ENCODE peak calls at places on chromosome 16, in eight cellular contexts. One of them, this sample, is unnamed.
A peak's percentile ranks its signal among the peaks of the same experiment; 100 is the strongest.

GRCh38 chr16:70159355-70160348 is 13.9 kb upstream of the CLEC18C start:
- DNase-seq in Peyer's patch: no peak
- DNase-seq in psoas muscle: no peak
- DNase-seq in endothelial cell of umbilical vein: peak; percentile 2
- DNase-seq in naive thymus-derived CD4-positive, alpha-beta T cell: no peak
- DNase-seq in MM.1S: no peak
- DNase-seq in pancreas: no peak
- DNase-seq in colonic mucosa: no peak
- DNase-seq in this sample: no peak

GRCh38 chr16:2278272-2278608 is 10.3 kb upstream of the RNPS1 start:
- DNase-seq in pancreas: no peak
- DNase-seq in MM.1S: no peak
- DNase-seq in colonic mucosa: no peak
- DNase-seq in endothelial cell of umbilical vein: no peak
- DNase-seq in Peyer's patch: no peak
- DNase-seq in psoas muscle: no peak
- DNase-seq in naive thymus-derived CD4-positive, alpha-beta T cell: no peak
- DNase-seq in this sample: no peak

GRCh38 chr16:88908307-88908706 is 41.8 kb upstream of the PABPN1L start:
- DNase-seq in Peyer's patch: no peak
- DNase-seq in MM.1S: no peak
- DNase-seq in colonic mucosa: no peak
- DNase-seq in pancreas: no peak
- DNase-seq in psoas muscle: no peak
- DNase-seq in naive thymus-derived CD4-positive, alpha-beta T cell: no peak
- DNase-seq in endothelial cell of umbilical vein: no peak
- DNase-seq in this sample: no peak

GRCh38 chr16:10121496-10121895 is 60.7 kb downstream of the GRIN2A start:
- DNase-seq in colonic mucosa: no peak
- DNase-seq in psoas muscle: no peak
- DNase-seq in naive thymus-derived CD4-positive, alpha-beta T cell: no peak
- DNase-seq in endothelial cell of umbilical vein: no peak
- DNase-seq in pancreas: no peak
- DNase-seq in MM.1S: no peak
- DNase-seq in Peyer's patch: no peak
- DNase-seq in this sample: no peak

GRCh38 chr16:65782537-65783290 is 583.8 kb upstream of the CDH5 start:
- DNase-seq in pancreas: no peak
- DNase-seq in Peyer's patch: no peak
- DNase-seq in endothelial cell of umbilical vein: peak; percentile 42
- DNase-seq in MM.1S: no peak
- DNase-seq in psoas muscle: no peak
- DNase-seq in naive thymus-derived CD4-positive, alpha-beta T cell: no peak
- DNase-seq in colonic mucosa: no peak
- DNase-seq in this sample: no peak

GRCh38 chr16:16992986-16993783 is 477.6 kb downstream of the XYLT1 start:
- DNase-seq in psoas muscle: no peak
- DNase-seq in colonic mucosa: no peak
- DNase-seq in endothelial cell of umbilical vein: no peak
- DNase-seq in naive thymus-derived CD4-positive, alpha-beta T cell: peak; percentile 35
- DNase-seq in MM.1S: no peak
- DNase-seq in pancreas: no peak
- DNase-seq in Peyer's patch: peak; percentile 66
- DNase-seq in this sample: no peak

GRCh38 chr16:70746040-70746707 is 54.8 kb downstream of the VAC14 start:
- DNase-seq in pancreas: peak; percentile 77
- DNase-seq in naive thymus-derived CD4-positive, alpha-beta T cell: no peak
- DNase-seq in endothelial cell of umbilical vein: peak; percentile 36
- DNase-seq in MM.1S: no peak
- DNase-seq in Peyer's patch: peak; percentile 36
- DNase-seq in psoas muscle: peak; percentile 78
- DNase-seq in colonic mucosa: peak; percentile 69
- DNase-seq in this sample: peak; percentile 84

GRCh38 chr16:75621170-75621477 is 2.0 kb downstream of the ADAT1 start:
- DNase-seq in MM.1S: peak; percentile 9
- DNase-seq in endothelial cell of umbilical vein: peak; percentile 58
- DNase-seq in pancreas: no peak
- DNase-seq in naive thymus-derived CD4-positive, alpha-beta T cell: peak; percentile 23
- DNase-seq in Peyer's patch: no peak
- DNase-seq in colonic mucosa: no peak
- DNase-seq in psoas muscle: no peak
- DNase-seq in this sample: no peak

GRCh38 chr16:19284207-19284606 is 1.3 kb upstream of the CLEC19A start:
- DNase-seq in endothelial cell of umbilical vein: no peak
- DNase-seq in colonic mucosa: no peak
- DNase-seq in MM.1S: no peak
- DNase-seq in psoas muscle: no peak
- DNase-seq in naive thymus-derived CD4-positive, alpha-beta T cell: no peak
- DNase-seq in Peyer's patch: no peak
- DNase-seq in pancreas: peak; percentile 87
- DNase-seq in this sample: peak; percentile 68

GRCh38 chr16:80981103-80981502 is 25.6 kb downstream of the CMC2 start:
- DNase-seq in Peyer's patch: no peak
- DNase-seq in pancreas: no peak
- DNase-seq in naive thymus-derived CD4-positive, alpha-beta T cell: no peak
- DNase-seq in MM.1S: no peak
- DNase-seq in colonic mucosa: no peak
- DNase-seq in endothelial cell of umbilical vein: no peak
- DNase-seq in psoas muscle: no peak
- DNase-seq in this sample: no peak

GRCh38 chr16:71781741-71782140 is 26.9 kb downstream of the AP1G1 start:
- DNase-seq in naive thymus-derived CD4-positive, alpha-beta T cell: no peak
- DNase-seq in Peyer's patch: no peak
- DNase-seq in colonic mucosa: no peak
- DNase-seq in MM.1S: no peak
- DNase-seq in endothelial cell of umbilical vein: no peak
- DNase-seq in psoas muscle: no peak
- DNase-seq in pancreas: no peak
- DNase-seq in this sample: no peak

GRCh38 chr16:23615805-23616204 is 19.7 kb upstream of the NDUFAB1 start:
- DNase-seq in naive thymus-derived CD4-positive, alpha-beta T cell: no peak
- DNase-seq in Peyer's patch: no peak
- DNase-seq in pancreas: no peak
- DNase-seq in colonic mucosa: peak; percentile 23
- DNase-seq in MM.1S: no peak
- DNase-seq in psoas muscle: no peak
- DNase-seq in endothelial cell of umbilical vein: peak; percentile 10
- DNase-seq in this sample: no peak

GRCh38 chr16:85607796-85608514 is 5.2 kb upstream of the GSE1 start:
- DNase-seq in endothelial cell of umbilical vein: no peak
- DNase-seq in naive thymus-derived CD4-positive, alpha-beta T cell: no peak
- DNase-seq in pancreas: peak; percentile 23
- DNase-seq in psoas muscle: no peak
- DNase-seq in colonic mucosa: no peak
- DNase-seq in MM.1S: no peak
- DNase-seq in Peyer's patch: no peak
- DNase-seq in this sample: no peak

GRCh38 chr16:85607331-85607765 is 5.8 kb upstream of the GSE1 start:
- DNase-seq in endothelial cell of umbilical vein: no peak
- DNase-seq in colonic mucosa: peak; percentile 52
- DNase-seq in pancreas: no peak
- DNase-seq in MM.1S: no peak
- DNase-seq in Peyer's patch: peak; percentile 35
- DNase-seq in psoas muscle: no peak
- DNase-seq in naive thymus-derived CD4-positive, alpha-beta T cell: no peak
- DNase-seq in this sample: no peak

GRCh38 chr16:85605912-85606841 is 6.9 kb upstream of the GSE1 start:
- DNase-seq in endothelial cell of umbilical vein: no peak
- DNase-seq in MM.1S: no peak
- DNase-seq in naive thymus-derived CD4-positive, alpha-beta T cell: no peak
- DNase-seq in colonic mucosa: no peak
- DNase-seq in Peyer's patch: no peak
- DNase-seq in pancreas: peak; percentile 71
- DNase-seq in psoas muscle: no peak
- DNase-seq in this sample: no peak

GRCh38 chr16:85608515-85608885 is 4.6 kb upstream of the GSE1 start:
- DNase-seq in endothelial cell of umbilical vein: no peak
- DNase-seq in MM.1S: no peak
- DNase-seq in naive thymus-derived CD4-positive, alpha-beta T cell: no peak
- DNase-seq in colonic mucosa: no peak
- DNase-seq in Peyer's patch: no peak
- DNase-seq in psoas muscle: no peak
- DNase-seq in pancreas: peak; percentile 35
- DNase-seq in this sample: no peak

GRCh38 chr16:85606920-85607319 is 6.2 kb upstream of the GSE1 start:
- DNase-seq in Peyer's patch: no peak
- DNase-seq in MM.1S: no peak
- DNase-seq in psoas muscle: no peak
- DNase-seq in pancreas: no peak
- DNase-seq in colonic mucosa: no peak
- DNase-seq in endothelial cell of umbilical vein: no peak
- DNase-seq in naive thymus-derived CD4-positive, alpha-beta T cell: no peak
- DNase-seq in this sample: no peak
- H3K4me3 ChIP-seq in Peyer's patch: no peak overlapping the region
- H3K4me3 ChIP-seq in MM.1S: no peak overlapping the region
- H3K4me3 ChIP-seq in psoas muscle: no peak overlapping the region
- H3K4me3 ChIP-seq in pancreas: no peak overlapping the region
- H3K4me3 ChIP-seq in colonic mucosa: no peak overlapping the region
- H3K4me3 ChIP-seq in endothelial cell of umbilical vein: no peak overlapping the region
- H3K4me3 ChIP-seq in naive thymus-derived CD4-positive, alpha-beta T cell: no peak overlapping the region
- H3K4me3 ChIP-seq in this sample: no peak overlapping the region

DNA sequence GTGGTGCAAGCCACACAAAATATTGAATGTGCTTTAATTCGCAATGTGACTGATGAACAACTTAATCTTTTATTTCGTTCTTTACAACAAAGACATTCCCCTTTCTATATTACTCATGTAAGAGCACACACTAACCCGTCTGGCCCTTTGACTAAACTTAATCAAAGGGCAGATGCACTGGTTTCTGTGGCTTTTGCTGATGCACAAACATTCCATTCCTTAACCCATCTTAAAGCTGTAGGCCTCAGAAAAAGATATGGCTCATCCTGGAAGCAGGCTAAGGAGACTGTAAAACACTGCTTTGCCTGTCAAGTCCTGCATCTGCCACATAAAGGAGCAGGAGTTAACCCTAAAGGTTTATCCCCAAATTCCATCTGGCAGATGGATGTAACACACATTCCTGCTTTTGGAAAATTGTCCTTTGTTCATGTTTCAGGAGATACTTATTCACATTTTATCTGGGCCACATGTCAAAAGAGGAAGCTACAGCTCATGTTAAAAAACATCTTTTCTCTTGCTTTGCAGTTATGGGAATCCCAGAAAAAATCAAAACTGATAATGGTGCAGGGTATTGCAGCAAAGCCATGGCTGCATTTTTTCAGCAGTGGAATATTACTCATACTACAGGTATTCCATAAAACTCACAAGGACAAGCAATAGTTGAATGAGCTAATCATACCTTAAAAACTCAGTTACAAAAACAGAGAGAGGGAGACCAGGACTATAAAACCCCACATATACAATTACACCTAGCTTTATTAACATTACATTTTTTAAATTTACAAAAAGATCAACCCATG is 137.2 kb downstream of the AHSP start:
- DNase-seq in colonic mucosa: no peak
- DNase-seq in MM.1S: no peak
- DNase-seq in pancreas: no peak
- DNase-seq in naive thymus-derived CD4-positive, alpha-beta T cell: no peak
- DNase-seq in Peyer's patch: no peak
- DNase-seq in endothelial cell of umbilical vein: no peak
- DNase-seq in psoas muscle: no peak
- DNase-seq in this sample: no peak
- H3K9me3 ChIP-seq in colonic mucosa: no peaks in the 10 kb centered on the region
- H3K9me3 ChIP-seq in MM.1S: no peaks in the 10 kb centered on the region
- H3K9me3 ChIP-seq in pancreas: no peaks in the 10 kb centered on the region
- H3K9me3 ChIP-seq in naive thymus-derived CD4-positive, alpha-beta T cell: no peaks in the 10 kb centered on the region
- H3K9me3 ChIP-seq in Peyer's patch: no peaks in the 10 kb centered on the region
- H3K9me3 ChIP-seq in endothelial cell of umbilical vein: no peaks in the 10 kb centered on the region
- H3K9me3 ChIP-seq in psoas muscle: no peaks in the 10 kb centered on the region
- H3K9me3 ChIP-seq in this sample: peaks cover 7% of the 10 kb centered on the region

GRCh38 chr16:73066321-73066926 is 18.5 kb upstream of the ZFHX3 start:
- DNase-seq in Peyer's patch: no peak
- DNase-seq in psoas muscle: no peak
- DNase-seq in pancreas: no peak
- DNase-seq in endothelial cell of umbilical vein: no peak
- DNase-seq in naive thymus-derived CD4-positive, alpha-beta T cell: no peak
- DNase-seq in MM.1S: no peak
- DNase-seq in colonic mucosa: no peak
- DNase-seq in this sample: no peak

GRCh38 chr16:73064996-73065349 is 17.0 kb upstream of the ZFHX3 start:
- DNase-seq in pancreas: no peak
- DNase-seq in psoas muscle: peak; percentile 62
- DNase-seq in MM.1S: no peak
- DNase-seq in colonic mucosa: no peak
- DNase-seq in endothelial cell of umbilical vein: no peak
- DNase-seq in naive thymus-derived CD4-positive, alpha-beta T cell: no peak
- DNase-seq in Peyer's patch: no peak
- DNase-seq in this sample: no peak

GRCh38 chr16:73064227-73064995 is 16.5 kb upstream of the ZFHX3 start:
- DNase-seq in colonic mucosa: no peak
- DNase-seq in psoas muscle: no peak
- DNase-seq in naive thymus-derived CD4-positive, alpha-beta T cell: no peak
- DNase-seq in MM.1S: no peak
- DNase-seq in Peyer's patch: no peak
- DNase-seq in endothelial cell of umbilical vein: peak; percentile 62
- DNase-seq in pancreas: no peak
- DNase-seq in this sample: no peak

GRCh38 chr16:73066927-73067670 is 19.2 kb upstream of the ZFHX3 start:
- DNase-seq in MM.1S: no peak
- DNase-seq in endothelial cell of umbilical vein: peak; percentile 89
- DNase-seq in Peyer's patch: no peak
- DNase-seq in colonic mucosa: no peak
- DNase-seq in psoas muscle: no peak
- DNase-seq in pancreas: no peak
- DNase-seq in naive thymus-derived CD4-positive, alpha-beta T cell: no peak
- DNase-seq in this sample: no peak

DNA sequence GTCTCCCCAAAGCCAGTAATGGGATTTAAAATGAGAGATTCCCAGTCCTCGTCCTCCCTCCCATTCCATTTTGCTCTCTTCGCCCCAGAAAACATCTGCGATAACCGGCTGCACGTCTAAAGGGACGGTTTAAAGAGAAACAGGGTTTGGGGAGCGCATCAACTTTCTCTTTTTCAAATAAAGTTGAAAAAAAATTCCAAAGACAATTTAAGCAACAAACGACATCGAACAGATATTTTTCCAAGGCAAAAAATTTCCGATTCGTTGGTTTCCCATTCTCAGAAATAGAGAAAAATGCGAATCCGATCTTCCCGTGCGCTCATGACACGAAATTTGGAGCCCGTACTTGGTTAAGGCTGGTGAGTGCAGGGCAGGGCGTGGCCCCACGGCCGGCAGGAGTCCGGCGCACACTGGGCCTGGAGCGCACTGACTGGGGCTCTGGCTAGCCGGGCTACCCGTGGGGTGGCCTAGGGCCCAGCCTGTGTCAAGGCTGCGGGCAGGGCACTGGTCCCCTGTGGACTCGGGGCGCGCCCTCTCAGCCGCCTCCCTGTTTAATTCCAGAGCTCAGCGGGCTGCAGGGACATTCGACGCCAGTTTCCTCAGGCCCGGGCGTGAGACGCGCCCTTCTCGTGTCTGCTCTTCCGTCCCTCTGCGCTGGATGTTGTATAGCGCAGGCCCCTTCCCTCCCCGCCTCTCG is 17.8 kb upstream of the ZFHX3 start:
- DNase-seq in MM.1S: no peak
- DNase-seq in endothelial cell of umbilical vein: no peak
- DNase-seq in pancreas: no peak
- DNase-seq in naive thymus-derived CD4-positive, alpha-beta T cell: no peak
- DNase-seq in colonic mucosa: no peak
- DNase-seq in Peyer's patch: no peak
- DNase-seq in psoas muscle: peak; percentile 73
- DNase-seq in this sample: no peak
- H3K4me1 ChIP-seq in MM.1S: no peaks in the 10 kb centered on the region
- H3K4me1 ChIP-seq in endothelial cell of umbilical vein: peaks cover 77% of the 10 kb centered on the region
- H3K4me1 ChIP-seq in pancreas: peaks cover 41% of the 10 kb centered on the region
- H3K4me1 ChIP-seq in naive thymus-derived CD4-positive, alpha-beta T cell: no peaks in the 10 kb centered on the region
- H3K4me1 ChIP-seq in colonic mucosa: peaks cover 3% of the 10 kb centered on the region
- H3K4me1 ChIP-seq in Peyer's patch: no peaks in the 10 kb centered on the region
- H3K4me1 ChIP-seq in psoas muscle: peaks cover 53% of the 10 kb centered on the region
- H3K4me1 ChIP-seq in this sample: peaks cover 20% of the 10 kb centered on the region

GRCh38 chr16:11252482-11252931 is 3.5 kb downstream of the SOCS1 start:
- DNase-seq in pancreas: no peak
- DNase-seq in Peyer's patch: no peak
- DNase-seq in MM.1S: no peak
- DNase-seq in endothelial cell of umbilical vein: no peak
- DNase-seq in colonic mucosa: no peak
- DNase-seq in naive thymus-derived CD4-positive, alpha-beta T cell: no peak
- DNase-seq in psoas muscle: no peak
- DNase-seq in this sample: no peak
- H3K4me3 ChIP-seq in pancreas: no peak overlapping the region
- H3K4me3 ChIP-seq in Peyer's patch: peak overlapping the region; percentile 83
- H3K4me3 ChIP-seq in MM.1S: no peak overlapping the region
- H3K4me3 ChIP-seq in endothelial cell of umbilical vein: no peak overlapping the region
- H3K4me3 ChIP-seq in colonic mucosa: no peak overlapping the region
- H3K4me3 ChIP-seq in naive thymus-derived CD4-positive, alpha-beta T cell: peak overlapping the region; percentile 85
- H3K4me3 ChIP-seq in psoas muscle: no peak overlapping the region
- H3K4me3 ChIP-seq in this sample: no peak overlapping the region